ENCODE peak calls at places on chromosome 10, in ten cellular contexts. U is body of pancreas; Z is NCI-H146; O is SHP77; C is HFFc6; M is activated naive CD4-positive, alpha-beta T cell treated with anti-CD3 and anti-CD28 coated beads for 36 hours; J is EL; L is small intestine; A is lower lobe of right lung; E is Kasumi-1. H is an unnamed sample.

GRCh38 chr10:117442521-117442920 is 67.3 kb upstream of the PDZD8 start:
- DNase-seq in U (no peak), Z (no peak), O (no peak), C (no peak), M (no peak), J (peak), L (no peak), A (no peak), E (no peak), H (no peak)

GRCh38 chr10:133166828-133167692 is 7.0 kb downstream of the KNDC1 start:
- DNase-seq in U (no peak), Z (no peak), O (no peak), C (no peak), M (no peak), J (no peak), L (no peak), A (peak), E (no peak), H (no peak)

GRCh38 chr10:100508691-100509150 is 10.9 kb downstream of the SEC31B start:
- DNase-seq in U (no peak), Z (peak), O (peak), C (peak), M (peak), J (peak), L (peak), A (no peak), E (peak), H (peak)

GRCh38 chr10:16792675-16793074 is 24.5 kb downstream of the RSU1 start:
- DNase-seq in U (no peak), Z (no peak), O (no peak), C (peak), M (no peak), J (peak), L (no peak), A (no peak), E (no peak), H (no peak)

GRCh38 chr10:122981066-122981464 is 864 bp downstream of the PSTK start:
- DNase-seq in U (no peak), Z (peak), O (peak), C (peak), M (no peak), J (peak), L (no peak), A (no peak), E (peak), H (peak)

GRCh38 chr10:69107667-69108066 is 16.3 kb upstream of the VPS26A start:
- DNase-seq in U (no peak), Z (no peak), O (no peak), C (no peak), M (no peak), J (no peak), L (no peak), A (no peak), E (no peak), H (no peak)

GRCh38 chr10:44818721-44819127 is 92.4 kb upstream of the TMEM72 start:
- DNase-seq in U (no peak), Z (no peak), O (no peak), C (no peak), M (no peak), J (peak), L (no peak), A (no peak), E (no peak), H (no peak)

GRCh38 chr10:126062132-126063032 is 166.0 kb downstream of the FANK1 start:
- DNase-seq in U (peak), Z (no peak), O (no peak), C (peak), M (no peak), J (peak), L (peak), A (peak), E (no peak), H (peak)

GRCh38 chr10:49661291-49661856 is 18.1 kb upstream of the C10orf53 start:
- DNase-seq in U (no peak), Z (no peak), O (no peak), C (no peak), M (no peak), J (no peak), L (no peak), A (no peak), E (no peak), H (no peak)

GRCh38 chr10:21488954-21489446 is 36.5 kb downstream of the SKIDA1 start:
- DNase-seq in U (no peak), Z (no peak), O (no peak), C (no peak), M (no peak), J (no peak), L (no peak), A (no peak), E (no peak), H (no peak)

GRCh38 chr10:25061711-25062455 is 45.5 kb downstream of the THNSL1 start:
- DNase-seq in U (no peak), Z (no peak), O (no peak), C (peak), M (peak), J (peak), L (peak), A (no peak), E (no peak), H (no peak)

GRCh38 chr10:53432035-53432434 is 659.5 kb upstream of the MBL2 start:
- DNase-seq in U (no peak), Z (peak), O (no peak), C (no peak), M (no peak), J (no peak), L (no peak), A (no peak), E (no peak), H (no peak)

GRCh38 chr10:14578060-14578952 is 196.4 kb downstream of the FAM107B start:
- DNase-seq in U (peak), Z (peak), O (no peak), C (no peak), M (no peak), J (peak), L (no peak), A (no peak), E (no peak), H (peak)

GRCh38 chr10:15485027-15485426 is 113.9 kb upstream of the FAM171A1 start:
- DNase-seq in U (no peak), Z (no peak), O (no peak), C (no peak), M (no peak), J (no peak), L (no peak), A (no peak), E (no peak), H (no peak)

GRCh38 chr10:110668443-110668842 is 24.3 kb downstream of the RBM20 start:
- DNase-seq in U (no peak), Z (no peak), O (no peak), C (no peak), M (no peak), J (no peak), L (no peak), A (no peak), E (no peak), H (no peak)

GRCh38 chr10:108597031-108597430 is 1326.3 kb downstream of the XPNPEP1 start:
- DNase-seq in U (no peak), Z (no peak), O (no peak), C (peak), M (no peak), J (peak), L (no peak), A (no peak), E (no peak), H (no peak)

GRCh38 chr10:2610946-2611345 is 456.4 kb upstream of the PFKP start:
- DNase-seq in U (no peak), Z (no peak), O (no peak), C (no peak), M (no peak), J (no peak), L (no peak), A (no peak), E (no peak), H (no peak)

GRCh38 chr10:71370031-71370430 is 26.7 kb upstream of the CDH23 start:
- DNase-seq in U (no peak), Z (no peak), O (no peak), C (no peak), M (no peak), J (no peak), L (no peak), A (no peak), E (no peak), H (no peak)

GRCh38 chr10:22333167-22333566 is 12.1 kb upstream of the SPAG6 start:
- DNase-seq in U (no peak), Z (no peak), O (no peak), C (no peak), M (no peak), J (no peak), L (no peak), A (no peak), E (no peak), H (no peak)

GRCh38 chr10:124004372-124004928 is 88.9 kb downstream of the CHST15 start:
- DNase-seq in U (no peak), Z (no peak), O (no peak), C (no peak), M (no peak), J (no peak), L (no peak), A (peak), E (no peak), H (no peak)

GRCh38 chr10:45514283-45515270 is 140.6 kb downstream of the ALOX5 start:
- DNase-seq in U (peak), Z (no peak), O (peak), C (no peak), M (no peak), J (peak), L (no peak), A (no peak), E (no peak), H (peak)

GRCh38 chr10:50552308-50552707 is 71.4 kb downstream of the SGMS1 start:
- DNase-seq in U (no peak), Z (no peak), O (no peak), C (peak), M (no peak), J (peak), L (no peak), A (no peak), E (no peak), H (no peak)

GRCh38 chr10:52609071-52609470 is 163.5 kb downstream of the MBL2 start:
- DNase-seq in U (no peak), Z (no peak), O (no peak), C (no peak), M (no peak), J (no peak), L (no peak), A (no peak), E (no peak), H (no peak)

GRCh38 chr10:53130337-53130736 is 357.8 kb upstream of the MBL2 start:
- DNase-seq in U (no peak), Z (no peak), O (no peak), C (no peak), M (no peak), J (no peak), L (no peak), A (no peak), E (no peak), H (no peak)

GRCh38 chr10:48774416-48775205 is 89.9 kb downstream of the WDFY4 start:
- DNase-seq in U (no peak), Z (no peak), O (no peak), C (no peak), M (no peak), J (no peak), L (no peak), A (no peak), E (no peak), H (no peak)

GRCh38 chr10:103870503-103870902 is 15.1 kb upstream of the SH3PXD2A start:
- DNase-seq in U (no peak), Z (no peak), O (no peak), C (peak), M (no peak), J (peak), L (no peak), A (no peak), E (no peak), H (peak)

GRCh38 chr10:3933733-3934132 is 148.7 kb upstream of the KLF6 start:
- DNase-seq in U (no peak), Z (no peak), O (no peak), C (no peak), M (no peak), J (no peak), L (no peak), A (no peak), E (no peak), H (no peak)

GRCh38 chr10:86699991-86700840 is 31.9 kb downstream of the LDB3 start:
- DNase-seq in U (peak), Z (no peak), O (no peak), C (no peak), M (no peak), J (no peak), L (no peak), A (peak), E (no peak), H (no peak)

GRCh38 chr10:31760674-31761081 is 168.0 kb downstream of the ARHGAP12 start:
- DNase-seq in U (no peak), Z (no peak), O (no peak), C (no peak), M (no peak), J (no peak), L (no peak), A (no peak), E (no peak), H (no peak)

GRCh38 chr10:125567529-125567928 is 115.4 kb downstream of the TEX36 start:
- DNase-seq in U (no peak), Z (no peak), O (no peak), C (no peak), M (no peak), J (no peak), L (no peak), A (no peak), E (no peak), H (no peak)

GRCh38 chr10:47368431-47369180 is 15.5 kb downstream of the ZNF488 start:
- DNase-seq in U (no peak), Z (no peak), O (no peak), C (no peak), M (no peak), J (no peak), L (no peak), A (no peak), E (no peak), H (no peak)

GRCh38 chr10:77408259-77408658 is 229.3 kb downstream of the KCNMA1 start:
- DNase-seq in U (no peak), Z (no peak), O (no peak), C (no peak), M (no peak), J (no peak), L (no peak), A (no peak), E (no peak), H (no peak)

H was measured in A673.